ENCODE peak calls at places on chromosomes 6 and 20, in nine cellular contexts. O is NCI-H2081; R is KG1; I is heart left ventricle; U is heart right ventricle; E is IMR-90; N is NCI-H1092; T is brain microvascular endothelial cell; F is activated naive CD4-positive, alpha-beta T cell. X is an unnamed sample.

GRCh38 chr6:94127716-94128115 is 708.4 kb upstream of the EPHA7 start:
- DNase-seq in O (no peak), I (no peak), U (no peak), T (no peak), R (no peak), E (no peak), F (no peak), N (no peak), X (no peak)

GRCh38 chr6:144528605-144529425 is 243.7 kb downstream of the UTRN start:
- DNase-seq in N (no peak), I (no peak), O (no peak), T (peak), F (no peak), E (peak), R (no peak), U (no peak), X (no peak)

GRCh38 chr20:11676618-11677289 is 240.9 kb upstream of the BTBD3 start:
- DNase-seq in O (peak), N (peak), I (peak), U (peak), T (peak), F (no peak), E (peak), R (no peak), X (no peak)

GRCh38 chr20:59010321-59010994 is 3.4 kb upstream of the CTSZ start:
- DNase-seq in F (no peak), U (no peak), N (no peak), T (no peak), O (no peak), E (no peak), R (no peak), I (peak), X (no peak)

GRCh38 chr6:162100091-162100490 is 627.5 kb downstream of the PRKN start:
- DNase-seq in F (no peak), T (peak), O (no peak), U (no peak), E (no peak), R (no peak), I (no peak), N (no peak), X (no peak)

GRCh38 chr6:138571585-138572199 is 72.4 kb upstream of the NHSL1 start:
- DNase-seq in U (no peak), I (no peak), E (peak), T (no peak), F (no peak), N (no peak), R (no peak), O (peak), X (no peak)

GRCh38 chr6:118867181-118867580 is 26.8 kb upstream of the ASF1A start:
- DNase-seq in R (no peak), I (no peak), T (no peak), E (peak), F (no peak), U (no peak), O (no peak), N (no peak), X (no peak)

GRCh38 chr20:56875052-56875663 is 246.1 kb downstream of the TFAP2C start:
- DNase-seq in E (peak), I (no peak), N (no peak), O (no peak), F (no peak), T (peak), U (no peak), R (no peak), X (no peak)

GRCh38 chr6:145071836-145072235 is 663.5 kb downstream of the EPM2A start:
- DNase-seq in T (peak), I (no peak), U (no peak), E (peak), R (no peak), O (no peak), N (no peak), F (no peak), X (no peak)

GRCh38 chr6:42166444-42167141 is 6.6 kb upstream of the GUCA1A start:
- DNase-seq in I (peak), N (peak), U (peak), O (peak), R (peak), E (peak), T (peak), F (peak), X (peak)

GRCh38 chr20:33328157-33328556 is 45.1 kb downstream of the BPIFB1 start:
- DNase-seq in U (no peak), T (no peak), N (no peak), F (no peak), O (no peak), R (no peak), E (no peak), I (no peak), X (no peak)

GRCh38 chr6:30696432-30696831 is 5.6 kb upstream of the NRM start:
- DNase-seq in E (no peak), F (no peak), O (no peak), R (no peak), U (no peak), I (no peak), T (no peak), N (no peak), X (no peak)

GRCh38 chr6:143536866-143537691 is 25.6 kb upstream of the FUCA2 start:
- DNase-seq in F (peak), O (peak), I (peak), T (peak), E (peak), R (peak), U (peak), N (no peak), X (peak)

GRCh38 chr6:68990313-68990712 is 355.2 kb downstream of the ADGRB3 start:
- DNase-seq in N (no peak), U (no peak), T (no peak), R (no peak), F (no peak), O (no peak), E (no peak), I (no peak), X (no peak)

GRCh38 chr6:26044140-26045045 is 42.8 kb upstream of the HFE start:
- DNase-seq in I (no peak), U (peak), F (no peak), T (peak), R (no peak), E (peak), N (no peak), O (no peak), X (no peak)

GRCh38 chr6:169428532-169428931 is 174.9 kb upstream of the THBS2 start:
- DNase-seq in F (no peak), N (no peak), T (no peak), E (no peak), O (no peak), R (no peak), I (no peak), U (no peak), X (no peak)

GRCh38 chr6:148501178-148501590 is 158.5 kb downstream of the SASH1 start:
- DNase-seq in O (no peak), U (no peak), T (peak), E (peak), F (no peak), N (no peak), R (no peak), I (no peak), X (no peak)

X was measured in LNCaP clone FGC.